ENCODE peak calls at places on chromosomes 7 and 10, in nine cellular contexts. One of them, this sample, is unnamed.

GRCh38 chr10:21501109-21501508 is 24.4 kb downstream of the SKIDA1 start:
- DNase-seq in tibial nerve: no peak
- DNase-seq in right lobe of liver: no peak
- DNase-seq in small intestine: no peak
- DNase-seq in IMR-90: no peak
- DNase-seq in heart right ventricle: no peak
- DNase-seq in Peyer's patch: no peak
- DNase-seq in aorta: no peak
- DNase-seq in ovary: no peak
- DNase-seq in this sample: no peak

GRCh38 chr10:103812431-103812830 is 42.9 kb downstream of the SH3PXD2A start:
- DNase-seq in tibial nerve: no peak
- DNase-seq in right lobe of liver: peak
- DNase-seq in small intestine: peak
- DNase-seq in IMR-90: no peak
- DNase-seq in heart right ventricle: peak
- DNase-seq in Peyer's patch: no peak
- DNase-seq in aorta: no peak
- DNase-seq in ovary: no peak
- DNase-seq in this sample: no peak

GRCh38 chr7:47889723-47890122 is 58.5 kb downstream of the PKD1L1 start:
- DNase-seq in tibial nerve: no peak
- DNase-seq in right lobe of liver: no peak
- DNase-seq in small intestine: no peak
- DNase-seq in IMR-90: no peak
- DNase-seq in heart right ventricle: no peak
- DNase-seq in Peyer's patch: no peak
- DNase-seq in aorta: no peak
- DNase-seq in ovary: no peak
- DNase-seq in this sample: no peak

GRCh38 chr7:26614503-26614902 is 249.9 kb downstream of the SKAP2 start:
- DNase-seq in tibial nerve: no peak
- DNase-seq in right lobe of liver: no peak
- DNase-seq in small intestine: no peak
- DNase-seq in IMR-90: no peak
- DNase-seq in heart right ventricle: no peak
- DNase-seq in Peyer's patch: no peak
- DNase-seq in aorta: no peak
- DNase-seq in ovary: no peak
- DNase-seq in this sample: no peak

GRCh38 chr7:11960621-11961020 is 128.6 kb upstream of the THSD7A start:
- DNase-seq in tibial nerve: no peak
- DNase-seq in right lobe of liver: no peak
- DNase-seq in small intestine: no peak
- DNase-seq in IMR-90: no peak
- DNase-seq in heart right ventricle: no peak
- DNase-seq in Peyer's patch: no peak
- DNase-seq in aorta: no peak
- DNase-seq in ovary: no peak
- DNase-seq in this sample: no peak

GRCh38 chr10:88110355-88110754 is 246.9 kb downstream of the PTEN start:
- DNase-seq in tibial nerve: no peak
- DNase-seq in right lobe of liver: no peak
- DNase-seq in small intestine: no peak
- DNase-seq in IMR-90: peak
- DNase-seq in heart right ventricle: no peak
- DNase-seq in Peyer's patch: no peak
- DNase-seq in aorta: no peak
- DNase-seq in ovary: no peak
- DNase-seq in this sample: no peak

GRCh38 chr10:23994459-23995046 is 214.4 kb upstream of the KIAA1217 start:
- DNase-seq in tibial nerve: peak
- DNase-seq in right lobe of liver: peak
- DNase-seq in small intestine: peak
- DNase-seq in IMR-90: peak
- DNase-seq in heart right ventricle: peak
- DNase-seq in Peyer's patch: peak
- DNase-seq in aorta: peak
- DNase-seq in ovary: peak
- DNase-seq in this sample: peak

GRCh38 chr7:129218514-129219036 is 6.3 kb upstream of the AHCYL2 start:
- DNase-seq in tibial nerve: peak
- DNase-seq in right lobe of liver: peak
- DNase-seq in small intestine: peak
- DNase-seq in IMR-90: peak
- DNase-seq in heart right ventricle: peak
- DNase-seq in Peyer's patch: peak
- DNase-seq in aorta: peak
- DNase-seq in ovary: peak
- DNase-seq in this sample: peak

GRCh38 chr10:34207350-34207749 is 607.7 kb downstream of the PARD3 start:
- DNase-seq in tibial nerve: no peak
- DNase-seq in right lobe of liver: no peak
- DNase-seq in small intestine: no peak
- DNase-seq in IMR-90: no peak
- DNase-seq in heart right ventricle: no peak
- DNase-seq in Peyer's patch: no peak
- DNase-seq in aorta: no peak
- DNase-seq in ovary: no peak
- DNase-seq in this sample: no peak

GRCh38 chr7:49624611-49625010 is 148.8 kb upstream of the VWC2 start:
- DNase-seq in tibial nerve: no peak
- DNase-seq in right lobe of liver: no peak
- DNase-seq in small intestine: no peak
- DNase-seq in IMR-90: no peak
- DNase-seq in heart right ventricle: no peak
- DNase-seq in Peyer's patch: no peak
- DNase-seq in aorta: no peak
- DNase-seq in ovary: no peak
- DNase-seq in this sample: no peak

GRCh38 chr10:34305189-34305588 is 509.9 kb downstream of the PARD3 start:
- DNase-seq in tibial nerve: no peak
- DNase-seq in right lobe of liver: no peak
- DNase-seq in small intestine: peak
- DNase-seq in IMR-90: no peak
- DNase-seq in heart right ventricle: no peak
- DNase-seq in Peyer's patch: no peak
- DNase-seq in aorta: no peak
- DNase-seq in ovary: no peak
- DNase-seq in this sample: peak

GRCh38 chr7:26198133-26198780 is 2.3 kb downstream of the HNRNPA2B1 start:
- DNase-seq in tibial nerve: no peak
- DNase-seq in right lobe of liver: no peak
- DNase-seq in small intestine: peak
- DNase-seq in IMR-90: no peak
- DNase-seq in heart right ventricle: no peak
- DNase-seq in Peyer's patch: no peak
- DNase-seq in aorta: no peak
- DNase-seq in ovary: no peak
- DNase-seq in this sample: no peak

GRCh38 chr10:128061306-128062300 is 64.6 kb downstream of the MKI67 start:
- DNase-seq in tibial nerve: peak
- DNase-seq in right lobe of liver: no peak
- DNase-seq in small intestine: no peak
- DNase-seq in IMR-90: no peak
- DNase-seq in heart right ventricle: no peak
- DNase-seq in Peyer's patch: peak
- DNase-seq in aorta: peak
- DNase-seq in ovary: no peak
- DNase-seq in this sample: no peak

GRCh38 chr7:134766779-134767566 is 12.5 kb upstream of the CALD1 start:
- DNase-seq in tibial nerve: no peak
- DNase-seq in right lobe of liver: no peak
- DNase-seq in small intestine: no peak
- DNase-seq in IMR-90: peak
- DNase-seq in heart right ventricle: no peak
- DNase-seq in Peyer's patch: peak
- DNase-seq in aorta: no peak
- DNase-seq in ovary: peak
- DNase-seq in this sample: no peak

GRCh38 chr7:64887756-64888508 is 15.1 kb upstream of the ZNF273 start:
- DNase-seq in tibial nerve: no peak
- DNase-seq in right lobe of liver: peak
- DNase-seq in small intestine: peak
- DNase-seq in IMR-90: no peak
- DNase-seq in heart right ventricle: no peak
- DNase-seq in Peyer's patch: peak
- DNase-seq in aorta: no peak
- DNase-seq in ovary: peak
- DNase-seq in this sample: peak

GRCh38 chr10:123884907-123885381 is 6.7 kb downstream of the CPXM2 start:
- DNase-seq in tibial nerve: no peak
- DNase-seq in right lobe of liver: no peak
- DNase-seq in small intestine: no peak
- DNase-seq in IMR-90: no peak
- DNase-seq in heart right ventricle: no peak
- DNase-seq in Peyer's patch: no peak
- DNase-seq in aorta: no peak
- DNase-seq in ovary: no peak
- DNase-seq in this sample: no peak

GRCh38 chr10:118900617-118901016 is 128.9 kb upstream of the NANOS1 start:
- DNase-seq in tibial nerve: no peak
- DNase-seq in right lobe of liver: no peak
- DNase-seq in small intestine: no peak
- DNase-seq in IMR-90: no peak
- DNase-seq in heart right ventricle: no peak
- DNase-seq in Peyer's patch: no peak
- DNase-seq in aorta: no peak
- DNase-seq in ovary: no peak
- DNase-seq in this sample: no peak

GRCh38 chr7:151186640-151187408 is at the start of gene ASB10:
- DNase-seq in tibial nerve: no peak
- DNase-seq in right lobe of liver: no peak
- DNase-seq in small intestine: no peak
- DNase-seq in IMR-90: no peak
- DNase-seq in heart right ventricle: peak
- DNase-seq in Peyer's patch: no peak
- DNase-seq in aorta: no peak
- DNase-seq in ovary: no peak
- DNase-seq in this sample: no peak

GRCh38 chr10:124983321-124983720 is 41.4 kb downstream of the ZRANB1 start:
- DNase-seq in tibial nerve: no peak
- DNase-seq in right lobe of liver: no peak
- DNase-seq in small intestine: no peak
- DNase-seq in IMR-90: no peak
- DNase-seq in heart right ventricle: no peak
- DNase-seq in Peyer's patch: no peak
- DNase-seq in aorta: no peak
- DNase-seq in ovary: no peak
- DNase-seq in this sample: no peak
- H3K27ac ChIP-seq in tibial nerve: no peak
- H3K27ac ChIP-seq in right lobe of liver: peak
- H3K27ac ChIP-seq in small intestine: no peak
- H3K27ac ChIP-seq in IMR-90: no peak
- H3K27ac ChIP-seq in heart right ventricle: no peak
- H3K27ac ChIP-seq in Peyer's patch: no peak
- H3K27ac ChIP-seq in aorta: peak
- H3K27ac ChIP-seq in ovary: no peak
- H3K27ac ChIP-seq in this sample: no peak

GRCh38 chr7:100023526-100023925 is 8.1 kb downstream of the ZKSCAN1 start:
- DNase-seq in tibial nerve: no peak
- DNase-seq in right lobe of liver: no peak
- DNase-seq in small intestine: no peak
- DNase-seq in IMR-90: no peak
- DNase-seq in heart right ventricle: no peak
- DNase-seq in Peyer's patch: no peak
- DNase-seq in aorta: no peak
- DNase-seq in ovary: no peak
- DNase-seq in this sample: no peak
- H3K27ac ChIP-seq in tibial nerve: no peak
- H3K27ac ChIP-seq in right lobe of liver: peak
- H3K27ac ChIP-seq in small intestine: no peak
- H3K27ac ChIP-seq in IMR-90: no peak
- H3K27ac ChIP-seq in heart right ventricle: no peak
- H3K27ac ChIP-seq in Peyer's patch: peak
- H3K27ac ChIP-seq in aorta: no peak
- H3K27ac ChIP-seq in ovary: no peak
- H3K27ac ChIP-seq in this sample: no peak

GRCh38 chr10:102281103-102281502 is 35.8 kb downstream of the GBF1 start:
- DNase-seq in tibial nerve: no peak
- DNase-seq in right lobe of liver: no peak
- DNase-seq in small intestine: no peak
- DNase-seq in IMR-90: peak
- DNase-seq in heart right ventricle: no peak
- DNase-seq in Peyer's patch: no peak
- DNase-seq in aorta: no peak
- DNase-seq in ovary: no peak
- DNase-seq in this sample: no peak

GRCh38 chr10:102283890-102284289 is 38.6 kb downstream of the GBF1 start:
- DNase-seq in tibial nerve: no peak
- DNase-seq in right lobe of liver: no peak
- DNase-seq in small intestine: no peak
- DNase-seq in IMR-90: no peak
- DNase-seq in heart right ventricle: no peak
- DNase-seq in Peyer's patch: no peak
- DNase-seq in aorta: no peak
- DNase-seq in ovary: no peak
- DNase-seq in this sample: no peak

GRCh38 chr10:102283488-102283887 is 38.2 kb downstream of the GBF1 start:
- DNase-seq in tibial nerve: no peak
- DNase-seq in right lobe of liver: no peak
- DNase-seq in small intestine: no peak
- DNase-seq in IMR-90: no peak
- DNase-seq in heart right ventricle: no peak
- DNase-seq in Peyer's patch: no peak
- DNase-seq in aorta: no peak
- DNase-seq in ovary: no peak
- DNase-seq in this sample: no peak

GRCh38 chr10:102279104-102279503 is 33.8 kb downstream of the GBF1 start:
- DNase-seq in tibial nerve: no peak
- DNase-seq in right lobe of liver: no peak
- DNase-seq in small intestine: no peak
- DNase-seq in IMR-90: no peak
- DNase-seq in heart right ventricle: no peak
- DNase-seq in Peyer's patch: no peak
- DNase-seq in aorta: no peak
- DNase-seq in ovary: no peak
- DNase-seq in this sample: no peak

GRCh38 chr10:102280397-102281015 is 35.2 kb downstream of the GBF1 start:
- DNase-seq in tibial nerve: no peak
- DNase-seq in right lobe of liver: no peak
- DNase-seq in small intestine: no peak
- DNase-seq in IMR-90: peak
- DNase-seq in heart right ventricle: peak
- DNase-seq in Peyer's patch: no peak
- DNase-seq in aorta: no peak
- DNase-seq in ovary: no peak
- DNase-seq in this sample: no peak
- H3K27ac ChIP-seq in tibial nerve: no peak
- H3K27ac ChIP-seq in right lobe of liver: no peak
- H3K27ac ChIP-seq in small intestine: no peak
- H3K27ac ChIP-seq in IMR-90: no peak
- H3K27ac ChIP-seq in heart right ventricle: peak
- H3K27ac ChIP-seq in Peyer's patch: no peak
- H3K27ac ChIP-seq in aorta: no peak
- H3K27ac ChIP-seq in ovary: no peak
- H3K27ac ChIP-seq in this sample: peak

DNA sequence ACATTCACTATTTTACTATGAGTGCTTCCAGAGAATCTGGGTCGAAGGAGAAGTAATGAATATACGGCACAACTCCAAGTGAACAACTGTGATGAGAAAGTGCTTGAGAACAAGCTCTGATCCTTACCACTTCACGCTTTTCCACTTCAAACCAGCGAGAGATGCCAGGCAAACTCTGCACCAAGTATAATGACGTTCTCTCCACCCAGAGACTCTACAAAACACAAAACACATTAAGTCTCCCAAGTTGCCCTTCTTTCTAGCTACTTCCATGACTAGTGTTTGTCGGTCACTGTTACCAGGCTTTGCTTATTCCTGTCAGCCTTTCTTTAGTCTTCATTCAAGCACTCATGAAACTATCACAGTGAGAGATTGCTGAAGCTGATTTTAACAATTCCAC is 193.1 kb upstream of the IMMP2L start:
- DNase-seq in tibial nerve: no peak
- DNase-seq in right lobe of liver: no peak
- DNase-seq in small intestine: no peak
- DNase-seq in IMR-90: no peak
- DNase-seq in heart right ventricle: no peak
- DNase-seq in Peyer's patch: no peak
- DNase-seq in aorta: no peak
- DNase-seq in ovary: no peak
- DNase-seq in this sample: no peak
- H3K27ac ChIP-seq in tibial nerve: no peak
- H3K27ac ChIP-seq in right lobe of liver: no peak
- H3K27ac ChIP-seq in small intestine: no peak
- H3K27ac ChIP-seq in IMR-90: no peak
- H3K27ac ChIP-seq in heart right ventricle: no peak
- H3K27ac ChIP-seq in Peyer's patch: no peak
- H3K27ac ChIP-seq in aorta: peak
- H3K27ac ChIP-seq in ovary: no peak
- H3K27ac ChIP-seq in this sample: no peak